ENCODE peak calls at places on chromosomes 13 and 19, in six cellular contexts. C, M, Y, D, P and G are unnamed samples.

GRCh38 chr13:59236309-59236939 is 927.3 kb downstream of the DIAPH3 start:
- DNase-seq in C (no peak), D (no peak), M (no peak), P (no peak), Y (no peak), G (no peak)

GRCh38 chr13:38636106-38636505 is 50.8 kb upstream of the FREM2 start:
- DNase-seq in D (no peak), C (no peak), Y (no peak), M (no peak), P (no peak), G (no peak)

GRCh38 chr13:60047943-60048342 is 115.8 kb downstream of the DIAPH3 start:
- DNase-seq in D (no peak), C (no peak), P (no peak), Y (peak; percentile 2), M (no peak), G (no peak)

GRCh38 chr13:88754141-88754540 is 1083.0 kb downstream of the SLITRK5 start:
- DNase-seq in D (no peak), Y (no peak), P (no peak), C (no peak), M (no peak), G (no peak)

GRCh38 chr13:110874508-110874960 is 40.3 kb downstream of the ANKRD10 start:
- DNase-seq in Y (peak; percentile 37), C (peak; percentile 87), P (peak; percentile 77), D (peak; percentile 84), M (peak; percentile 35), G (peak; percentile 16)

GRCh38 chr19:54216869-54217268 is 5.9 kb downstream of the LILRB3 start:
- DNase-seq in P (no peak), D (no peak), Y (no peak), C (no peak), M (no peak), G (no peak)

GRCh38 chr13:36432106-36432544 is at the start of gene CCNA1:
- DNase-seq in C (peak; percentile 30), M (peak; percentile 74), Y (no peak), P (peak; percentile 44), D (peak; percentile 59), G (peak; percentile 74)

GRCh38 chr13:87671031-87671823 is at the start of gene SLITRK5:
- DNase-seq in D (peak; percentile 84), C (peak; percentile 86), M (peak; percentile 91), P (peak; percentile 90), Y (peak; percentile 42), G (peak; percentile 63)

GRCh38 chr19:45498411-45499195 is at the start of gene PPM1N:
- DNase-seq in D (peak; percentile 72), Y (no peak), M (no peak), C (peak; percentile 63), P (peak; percentile 30), G (peak; percentile 22)

GRCh38 chr13:30576528-30576927 is 41.2 kb upstream of the USPL1 start:
- DNase-seq in P (no peak), C (peak; percentile 36), M (peak; percentile 33), D (no peak), Y (peak; percentile 57), G (no peak)

GRCh38 chr13:30142502-30143211 is 164.7 kb downstream of the KATNAL1 start:
- DNase-seq in D (no peak), P (no peak), Y (peak; percentile 98), M (no peak), C (peak; percentile 78), G (no peak)

GRCh38 chr13:45564108-45564507 is 51.4 kb downstream of the ERICH6B start:
- DNase-seq in D (no peak), P (no peak), C (peak; percentile 56), M (no peak), Y (peak; percentile 60), G (peak; percentile 33)

GRCh38 chr13:63344711-63345110 is 1929.1 kb upstream of the PCDH20 start:
- DNase-seq in Y (no peak), P (no peak), D (no peak), M (no peak), C (no peak), G (no peak)

GRCh38 chr13:94239135-94239534 is 240.3 kb downstream of the DCT start:
- DNase-seq in C (no peak), P (no peak), M (peak; percentile 63), D (no peak), Y (peak; percentile 87), G (no peak)

GRCh38 chr13:71865858-71866172 is 1.2 kb downstream of the DACH1 start:
- DNase-seq in P (no peak), Y (no peak), M (peak; percentile 11), D (no peak), C (no peak), G (no peak)

GRCh38 chr13:75789451-75790197 is 153.5 kb downstream of the LMO7 start:
- DNase-seq in M (no peak), Y (no peak), P (no peak), D (no peak), C (no peak), G (no peak)

GRCh38 chr19:56146904-56147303 is 5.8 kb downstream of the ZNF444 start:
- DNase-seq in C (no peak), M (no peak), P (no peak), Y (no peak), D (no peak), G (no peak)

GRCh38 chr13:29457299-29457698 is 138.2 kb downstream of the SLC7A1 start:
- DNase-seq in Y (peak; percentile 94), D (no peak), P (no peak), M (no peak), C (no peak), G (peak; percentile 6)

GRCh38 chr19:3954107-3954506 is 16.8 kb downstream of the DAPK3 start:
- DNase-seq in D (no peak), P (no peak), Y (no peak), C (no peak), M (no peak), G (no peak)

GRCh38 chr13:20580257-20580656 is 13.3 kb downstream of the IFT88 start:
- DNase-seq in Y (no peak), D (no peak), C (no peak), M (no peak), P (no peak), G (no peak)

GRCh38 chr13:94703721-94704314 is 8.5 kb downstream of the SOX21 start:
- DNase-seq in M (no peak), D (peak; percentile 10), Y (no peak), C (no peak), P (no peak), G (no peak)

GRCh38 chr19:10836478-10837325 is 690 bp upstream of the TMED1 start:
- DNase-seq in C (peak; percentile 91), D (peak; percentile 85), M (peak; percentile 96), Y (peak; percentile 65), P (no peak), G (peak; percentile 93)

GRCh38 chr19:52689804-52690394 is 44.9 kb downstream of the ZNF611 start:
- DNase-seq in Y (no peak), D (no peak), M (no peak), C (peak; percentile 40), P (peak; percentile 13), G (no peak)